ENCODE peak calls at places on chromosomes 2 and 18, in five cellular contexts. Y, U, G, B and N are unnamed samples.
A peak's percentile ranks its signal among the peaks of the same experiment; 100 is the strongest.

GRCh38 chr2:157836531-157836930 is 39.6 kb downstream of the ACVR1 start:
- DNase-seq in Y (no peak), U (no peak), G (no peak), B (no peak), N (no peak)

GRCh38 chr18:49691177-49691608 is 122.1 kb downstream of the ACAA2 start:
- DNase-seq in Y (no peak), U (peak; percentile 12), G (no peak), B (peak; percentile 59), N (no peak)

GRCh38 chr18:78871631-78872030 is 108.0 kb upstream of the SALL3 start:
- DNase-seq in Y (no peak), U (no peak), G (no peak), B (no peak), N (no peak)

GRCh38 chr2:77046339-77046738 is 475.8 kb downstream of the LRRTM4 start:
- DNase-seq in Y (no peak), U (no peak), G (no peak), B (no peak), N (no peak)

GRCh38 chr2:24559714-24560113 is 68.7 kb downstream of the NCOA1 start:
- DNase-seq in Y (no peak), U (no peak), G (no peak), B (no peak), N (no peak)

GRCh38 chr2:21318263-21318662 is 194.5 kb downstream of the TDRD15 start:
- DNase-seq in Y (no peak), U (no peak), G (no peak), B (no peak), N (no peak)

GRCh38 chr2:195356920-195357440 is 300.0 kb upstream of the SLC39A10 start:
- DNase-seq in Y (no peak), U (no peak), G (no peak), B (no peak), N (no peak)

GRCh38 chr2:153105829-153106578 is 372.6 kb downstream of the RPRM start:
- DNase-seq in Y (no peak), U (peak; percentile 1), G (no peak), B (no peak), N (no peak)

GRCh38 chr2:101989740-101990460 is 1.9 kb upstream of the IL1R2 start:
- DNase-seq in Y (no peak), U (no peak), G (no peak), B (no peak), N (no peak)

GRCh38 chr18:74063552-74063951 is 84.1 kb downstream of the FBXO15 start:
- DNase-seq in Y (no peak), U (no peak), G (no peak), B (no peak), N (no peak)

GRCh38 chr2:162435676-162436075 is 91.7 kb downstream of the GCA start:
- DNase-seq in Y (no peak), U (no peak), G (no peak), B (no peak), N (no peak)

DNA sequence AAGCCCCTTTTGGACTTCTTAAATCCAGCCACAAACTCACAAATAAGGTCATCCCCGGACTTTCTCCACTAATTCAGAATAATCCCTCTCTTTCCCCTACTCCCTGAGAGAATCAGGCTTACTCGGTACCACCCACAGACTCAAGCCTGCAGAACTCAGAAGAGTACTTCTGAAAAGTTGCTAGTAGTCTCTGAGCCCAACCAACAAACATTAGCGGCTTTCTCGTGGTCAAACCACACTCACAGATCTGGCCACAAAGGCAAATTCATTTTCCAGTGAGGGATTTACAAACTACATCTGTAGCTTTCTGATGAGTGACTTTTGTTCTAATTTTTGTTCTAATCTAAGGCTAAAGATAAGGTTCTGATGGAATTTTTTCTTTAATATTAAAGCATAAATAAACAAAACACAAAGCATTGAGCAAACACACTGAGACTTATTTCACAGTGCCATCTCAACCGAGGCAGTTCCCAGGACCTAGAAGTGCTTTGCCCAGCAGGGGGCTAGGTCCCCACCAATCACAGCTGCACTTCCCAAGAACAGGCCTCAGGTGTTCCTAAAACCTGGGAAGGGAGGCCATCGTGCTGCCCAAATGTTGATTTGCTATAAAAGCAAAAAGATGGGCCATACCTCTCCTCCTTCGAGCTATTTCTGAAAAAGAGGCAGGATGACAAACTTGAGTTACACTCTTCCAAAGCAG is 110.7 kb downstream of the COLEC12 start:
- DNase-seq in Y (no peak), U (no peak), G (peak; percentile 36), B (no peak), N (no peak)
- TF ChIP-seq CTCF in Y (no peak), U (no peak), G (no peak), B (peak; percentile 40), N (no peak)

GRCh38 chr2:144356402-144356801 is 163.5 kb downstream of the ZEB2 start:
- DNase-seq in Y (no peak), U (no peak), G (no peak), B (no peak), N (no peak)
- H3K27ac ChIP-seq in Y (peak overlapping the region; percentile 22), U (peak overlapping the region; percentile 10), G (no peak overlapping the region), B (no peak overlapping the region), N (no peak overlapping the region)

DNA sequence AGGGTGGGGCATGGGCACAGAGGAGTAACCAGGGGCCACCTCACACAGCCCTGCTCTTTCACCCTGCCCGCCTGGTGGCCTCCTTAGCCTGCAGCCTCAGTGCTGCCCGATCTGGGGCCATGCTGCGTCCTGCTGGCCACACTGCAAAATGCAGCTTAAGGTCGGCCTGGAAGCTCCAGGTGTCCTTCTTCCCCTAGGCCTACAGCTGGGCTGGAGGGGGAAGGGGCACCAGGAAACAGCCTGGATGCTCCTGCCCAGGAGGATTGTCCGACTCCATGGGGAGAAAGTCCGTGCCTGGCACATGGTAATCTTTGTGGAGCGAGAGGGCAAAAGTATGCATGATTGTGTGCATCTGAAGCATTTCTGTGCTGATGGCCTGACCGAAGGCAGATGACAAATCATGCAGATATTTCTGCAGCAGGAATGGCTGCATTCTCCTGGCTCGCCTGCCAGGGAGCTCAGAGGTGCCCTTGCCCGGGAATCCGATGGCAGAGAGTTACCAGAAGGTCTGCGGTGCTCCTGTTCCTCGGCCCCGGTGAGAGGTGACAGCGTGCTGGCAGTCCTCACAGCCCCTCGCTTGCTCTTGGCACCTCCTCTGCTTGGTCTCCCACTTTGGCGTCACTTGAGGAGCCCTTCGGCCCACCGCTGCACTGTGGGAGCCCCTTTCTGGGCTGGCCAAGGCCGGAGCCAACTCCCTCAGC is 12.8 kb upstream of the ALPP start:
- DNase-seq in Y (no peak), U (peak; percentile 76), G (peak; percentile 84), B (peak; percentile 8), N (no peak)
- TF ChIP-seq CTCF in Y (no peak), U (peak; percentile 49), G (peak; percentile 67), B (peak; percentile 48), N (no peak)

DNA sequence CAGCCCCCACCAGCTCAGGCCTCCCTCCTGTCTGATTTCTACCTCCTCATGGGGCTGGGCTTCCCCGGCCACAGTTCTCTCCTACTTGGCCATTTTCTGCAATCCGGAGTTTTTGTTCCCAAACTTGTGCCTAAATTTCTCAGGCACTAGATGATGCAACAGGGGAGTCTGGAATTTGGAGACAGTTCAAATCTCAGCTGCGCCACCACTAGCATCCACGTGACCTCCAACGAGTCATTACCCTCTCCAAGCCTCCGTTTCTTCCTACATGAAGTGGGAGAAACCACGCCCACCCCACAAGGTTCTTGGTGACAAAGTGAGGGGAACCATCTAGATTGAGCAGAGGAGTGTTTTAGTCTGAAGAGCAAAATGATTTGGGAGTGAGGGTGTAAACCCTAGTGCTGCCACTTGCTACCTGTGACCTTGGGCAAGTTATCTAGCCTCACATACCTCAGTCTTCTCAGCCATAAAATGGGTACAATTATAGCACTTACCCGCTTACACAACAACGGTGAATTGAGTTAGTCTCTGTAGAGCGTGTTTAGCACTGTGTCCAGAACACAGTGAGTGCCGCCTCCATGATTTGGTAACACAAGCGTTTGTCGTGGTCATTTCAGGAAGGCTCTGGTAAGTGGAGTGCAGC is 61.4 kb upstream of the ASAP2 start:
- DNase-seq in Y (no peak), U (no peak), G (no peak), B (peak; percentile 15), N (no peak)
- H3K27ac ChIP-seq in Y (no peak overlapping the region), U (peak overlapping the region; percentile 53), G (no peak overlapping the region), B (no peak overlapping the region), N (no peak overlapping the region)

GRCh38 chr2:217932661-217933325 is 70.0 kb downstream of the TNS1 start:
- DNase-seq in Y (no peak), U (no peak), G (no peak), B (no peak), N (no peak)
- TF ChIP-seq CTCF in Y (no peak), U (no peak), G (peak; percentile 46), B (peak; percentile 49), N (no peak)

GRCh38 chr2:85255813-85256581 is 71.8 kb downstream of the TGOLN2 start:
- DNase-seq in Y (peak; percentile 76), U (no peak), G (peak; percentile 85), B (peak; percentile 54), N (no peak)
- H3K27ac ChIP-seq in Y (peak overlapping the region; percentile 97), U (no peak overlapping the region), G (peak overlapping the region; percentile 71), B (peak overlapping the region; percentile 80), N (no peak overlapping the region)

DNA sequence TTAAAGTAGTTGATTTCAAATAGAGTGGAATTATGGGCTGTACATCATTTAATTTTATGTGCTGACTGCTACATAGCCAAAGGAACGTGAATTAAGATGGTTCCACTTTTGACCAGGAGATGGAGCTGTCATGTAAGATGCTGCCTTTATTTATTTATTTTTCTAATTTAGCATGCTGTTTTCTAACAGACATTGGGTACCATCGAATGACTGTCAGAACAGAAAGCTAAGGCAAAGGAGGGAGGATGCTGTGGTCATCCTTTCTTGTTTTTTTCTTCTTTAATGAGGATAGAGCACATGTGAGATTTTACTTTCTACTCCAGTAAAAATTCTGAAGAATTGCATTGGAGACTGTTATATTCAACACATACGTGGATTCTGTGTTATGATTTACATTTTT is at the start of gene SCN2A:
- DNase-seq in Y (no peak), U (peak; percentile 68), G (no peak), B (peak; percentile 2), N (no peak)
- TF ChIP-seq CTCF in Y (peak; percentile 31), U (peak; percentile 60), G (peak; percentile 87), B (peak; percentile 58), N (peak; percentile 34)

DNA sequence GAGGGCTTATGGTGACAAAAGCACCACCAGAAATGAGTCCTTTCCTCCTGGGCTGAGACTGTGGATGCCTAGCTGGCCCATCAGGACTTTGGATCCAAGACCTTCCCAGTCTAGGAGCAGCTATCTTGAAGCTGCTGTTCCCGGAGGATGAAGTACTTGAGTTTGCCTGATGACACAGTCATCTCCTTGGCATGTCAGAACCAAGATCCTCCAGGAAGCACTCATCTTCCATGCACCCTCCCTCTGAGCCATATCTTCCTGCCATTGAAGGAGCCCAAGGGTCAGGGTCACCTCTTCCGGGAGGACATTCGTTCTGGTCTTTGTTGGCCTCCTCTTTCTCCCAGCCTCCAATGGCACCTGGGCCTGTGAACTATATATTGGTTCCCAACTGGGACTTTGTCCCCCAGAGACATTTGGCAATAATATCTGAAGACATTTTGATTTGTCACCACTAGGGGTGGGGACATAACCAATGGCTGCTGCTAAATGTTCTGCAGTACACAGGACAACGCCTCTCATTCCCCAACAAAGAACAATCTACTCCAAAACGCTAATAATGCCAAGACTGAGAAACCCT is 4.3 kb upstream of the MYO7B start:
- DNase-seq in Y (no peak), U (no peak), G (no peak), B (no peak), N (no peak)
- H3K27ac ChIP-seq in Y (no peak overlapping the region), U (no peak overlapping the region), G (no peak overlapping the region), B (no peak overlapping the region), N (no peak overlapping the region)